ENCODE peak calls at places on chromosome 11, in six cellular contexts. One of them, this sample, is unnamed.

GRCh38 chr11:790721-791564 is 1.1 kb upstream of the CEND1 start:
- DNase-seq in K562: no peak
- DNase-seq in GM12878: no peak
- DNase-seq in HepG2: no peak
- DNase-seq in H1: no peak
- DNase-seq in GM12892: no peak
- DNase-seq in this sample: no peak

GRCh38 chr11:120227228-120227852 is 12.6 kb upstream of the POU2F3 start:
- DNase-seq in K562: no peak
- DNase-seq in GM12878: no peak
- DNase-seq in HepG2: no peak
- DNase-seq in H1: no peak
- DNase-seq in GM12892: no peak
- DNase-seq in this sample: no peak

GRCh38 chr11:33904128-33904527 is 12.3 kb upstream of the LMO2 start:
- DNase-seq in K562: no peak
- DNase-seq in GM12878: no peak
- DNase-seq in HepG2: no peak
- DNase-seq in H1: no peak
- DNase-seq in GM12892: no peak
- DNase-seq in this sample: no peak

GRCh38 chr11:108865411-108865810 is 200.5 kb downstream of the DDX10 start:
- DNase-seq in K562: no peak
- DNase-seq in GM12878: no peak
- DNase-seq in HepG2: no peak
- DNase-seq in H1: no peak
- DNase-seq in GM12892: no peak
- DNase-seq in this sample: no peak

GRCh38 chr11:81915045-81915444 is 818.6 kb downstream of the FAM181B start:
- DNase-seq in K562: no peak
- DNase-seq in GM12878: no peak
- DNase-seq in HepG2: peak; percentile 6
- DNase-seq in H1: no peak
- DNase-seq in GM12892: no peak
- DNase-seq in this sample: no peak

GRCh38 chr11:126816655-126817054 is 183.9 kb downstream of the KIRREL3 start:
- DNase-seq in K562: no peak
- DNase-seq in GM12878: no peak
- DNase-seq in HepG2: no peak
- DNase-seq in H1: no peak
- DNase-seq in GM12892: no peak
- DNase-seq in this sample: no peak

GRCh38 chr11:35136311-35136710 is 2.7 kb upstream of the CD44 start:
- DNase-seq in K562: no peak
- DNase-seq in GM12878: no peak
- DNase-seq in HepG2: no peak
- DNase-seq in H1: no peak
- DNase-seq in GM12892: no peak
- DNase-seq in this sample: no peak

GRCh38 chr11:64649304-64649703 is 58.3 kb downstream of the SLC22A12 start:
- DNase-seq in K562: peak; percentile 31
- DNase-seq in GM12878: no peak
- DNase-seq in HepG2: peak; percentile 30
- DNase-seq in H1: no peak
- DNase-seq in GM12892: no peak
- DNase-seq in this sample: no peak

GRCh38 chr11:36009469-36009868 is 65.6 kb downstream of the LDLRAD3 start:
- DNase-seq in K562: no peak
- DNase-seq in GM12878: no peak
- DNase-seq in HepG2: no peak
- DNase-seq in H1: no peak
- DNase-seq in GM12892: no peak
- DNase-seq in this sample: no peak

GRCh38 chr11:128181090-128181485 is 406.3 kb downstream of the ETS1 start:
- DNase-seq in K562: no peak
- DNase-seq in GM12878: no peak
- DNase-seq in HepG2: no peak
- DNase-seq in H1: no peak
- DNase-seq in GM12892: no peak
- DNase-seq in this sample: no peak

GRCh38 chr11:120527111-120527748 is 15.7 kb downstream of the GRIK4 start:
- DNase-seq in K562: no peak
- DNase-seq in GM12878: no peak
- DNase-seq in HepG2: no peak
- DNase-seq in H1: peak; percentile 84
- DNase-seq in GM12892: no peak
- DNase-seq in this sample: no peak

GRCh38 chr11:85685820-85686459 is at the start of gene CCDC89:
- DNase-seq in K562: no peak
- DNase-seq in GM12878: no peak
- DNase-seq in HepG2: peak; percentile 68
- DNase-seq in H1: no peak
- DNase-seq in GM12892: no peak
- DNase-seq in this sample: no peak

GRCh38 chr11:46229250-46229649 is 48.2 kb upstream of the CREB3L1 start:
- DNase-seq in K562: no peak
- DNase-seq in GM12878: no peak
- DNase-seq in HepG2: no peak
- DNase-seq in H1: no peak
- DNase-seq in GM12892: no peak
- DNase-seq in this sample: no peak

GRCh38 chr11:69654001-69654659 is 13.2 kb downstream of the CCND1 start:
- DNase-seq in K562: no peak
- DNase-seq in GM12878: no peak
- DNase-seq in HepG2: no peak
- DNase-seq in H1: no peak
- DNase-seq in GM12892: no peak
- DNase-seq in this sample: no peak

GRCh38 chr11:6251120-6251733 is 8.4 kb upstream of the CCKBR start:
- DNase-seq in K562: peak; percentile 77
- DNase-seq in GM12878: no peak
- DNase-seq in HepG2: peak; percentile 59
- DNase-seq in H1: peak; percentile 64
- DNase-seq in GM12892: peak; percentile 56
- DNase-seq in this sample: peak; percentile 31

GRCh38 chr11:40269865-40270264 is 1189.6 kb downstream of the LRRC4C start:
- DNase-seq in K562: no peak
- DNase-seq in GM12878: no peak
- DNase-seq in HepG2: no peak
- DNase-seq in H1: no peak
- DNase-seq in GM12892: no peak
- DNase-seq in this sample: no peak

GRCh38 chr11:72813740-72814138 is 472 bp upstream of the ATG16L2 start:
- DNase-seq in K562: peak; percentile 80
- DNase-seq in GM12878: no peak
- DNase-seq in HepG2: peak; percentile 65
- DNase-seq in H1: no peak
- DNase-seq in GM12892: peak; percentile 77
- DNase-seq in this sample: peak; percentile 74

GRCh38 chr11:11620966-11621880 is 582 bp downstream of the GALNT18 start:
- DNase-seq in K562: peak; percentile 12
- DNase-seq in GM12878: no peak
- DNase-seq in HepG2: no peak
- DNase-seq in H1: no peak
- DNase-seq in GM12892: peak; percentile 27
- DNase-seq in this sample: peak; percentile 14

GRCh38 chr11:2794419-2794795 is 91.2 kb downstream of the CDKN1C start:
- DNase-seq in K562: no peak
- DNase-seq in GM12878: no peak
- DNase-seq in HepG2: no peak
- DNase-seq in H1: no peak
- DNase-seq in GM12892: no peak
- DNase-seq in this sample: no peak

GRCh38 chr11:31414338-31414737 is 44.7 kb downstream of the DNAJC24 start:
- DNase-seq in K562: no peak
- DNase-seq in GM12878: no peak
- DNase-seq in HepG2: no peak
- DNase-seq in H1: no peak
- DNase-seq in GM12892: no peak
- DNase-seq in this sample: no peak

GRCh38 chr11:83054001-83054400 is 17.7 kb downstream of the RAB30 start:
- DNase-seq in K562: no peak
- DNase-seq in GM12878: no peak
- DNase-seq in HepG2: no peak
- DNase-seq in H1: no peak
- DNase-seq in GM12892: no peak
- DNase-seq in this sample: no peak

GRCh38 chr11:1162498-1163311 is 5.0 kb downstream of the MUC5AC start:
- DNase-seq in K562: no peak
- DNase-seq in GM12878: no peak
- DNase-seq in HepG2: no peak
- DNase-seq in H1: no peak
- DNase-seq in GM12892: no peak
- DNase-seq in this sample: no peak

GRCh38 chr11:66359662-66360087 is 11.9 kb downstream of the SLC29A2 start:
- DNase-seq in K562: peak; percentile 69
- DNase-seq in GM12878: no peak
- DNase-seq in HepG2: no peak
- DNase-seq in H1: no peak
- DNase-seq in GM12892: peak; percentile 4
- DNase-seq in this sample: no peak

GRCh38 chr11:79375818-79376550 is 64.8 kb downstream of the TENM4 start:
- DNase-seq in K562: no peak
- DNase-seq in GM12878: no peak
- DNase-seq in HepG2: no peak
- DNase-seq in H1: peak; percentile 56
- DNase-seq in GM12892: no peak
- DNase-seq in this sample: no peak

GRCh38 chr11:129992161-129992944 is 10.3 kb downstream of the PRDM10 start:
- DNase-seq in K562: peak; percentile 46
- DNase-seq in GM12878: no peak
- DNase-seq in HepG2: peak; percentile 82
- DNase-seq in H1: no peak
- DNase-seq in GM12892: no peak
- DNase-seq in this sample: peak; percentile 30

GRCh38 chr11:73269353-73270088 is 2.6 kb upstream of the P2RY6 start:
- DNase-seq in K562: no peak
- DNase-seq in GM12878: no peak
- DNase-seq in HepG2: no peak
- DNase-seq in H1: no peak
- DNase-seq in GM12892: no peak
- DNase-seq in this sample: no peak

GRCh38 chr11:95917188-95918036 is 6.5 kb downstream of the MTMR2 start:
- DNase-seq in K562: no peak
- DNase-seq in GM12878: no peak
- DNase-seq in HepG2: no peak
- DNase-seq in H1: no peak
- DNase-seq in GM12892: no peak
- DNase-seq in this sample: no peak

GRCh38 chr11:65496304-65497140 is 2.3 kb upstream of the MALAT1 start:
- DNase-seq in K562: no peak
- DNase-seq in GM12878: no peak
- DNase-seq in HepG2: no peak
- DNase-seq in H1: no peak
- DNase-seq in GM12892: no peak
- DNase-seq in this sample: no peak

GRCh38 chr11:47388697-47389576 is 10.6 kb upstream of the SPI1 start:
- DNase-seq in K562: no peak
- DNase-seq in GM12878: no peak
- DNase-seq in HepG2: no peak
- DNase-seq in H1: no peak
- DNase-seq in GM12892: no peak
- DNase-seq in this sample: no peak
- TF ChIP-seq POLR2AphosphoS5 in K562: no peak
- TF ChIP-seq POLR2AphosphoS5 in GM12878: no peak
- TF ChIP-seq POLR2AphosphoS5 in HepG2: no peak
- TF ChIP-seq POLR2AphosphoS5 in H1: no peak
- TF ChIP-seq POLR2AphosphoS5 in GM12892: no peak
- TF ChIP-seq POLR2AphosphoS5 in this sample: no peak

GRCh38 chr11:68040121-68040956 is 1.5 kb downstream of the TCIRG1 start:
- DNase-seq in K562: peak; percentile 51
- DNase-seq in GM12878: peak; percentile 21
- DNase-seq in HepG2: peak; percentile 79
- DNase-seq in H1: peak; percentile 36
- DNase-seq in GM12892: peak; percentile 95
- DNase-seq in this sample: peak; percentile 88
- TF ChIP-seq POLR2A in K562: peak; percentile 38
- TF ChIP-seq POLR2A in GM12878: peak; percentile 61
- TF ChIP-seq POLR2A in HepG2: no peak
- TF ChIP-seq POLR2A in H1: no peak
- TF ChIP-seq POLR2A in GM12892: no peak
- TF ChIP-seq POLR2A in this sample: no peak

DNA sequence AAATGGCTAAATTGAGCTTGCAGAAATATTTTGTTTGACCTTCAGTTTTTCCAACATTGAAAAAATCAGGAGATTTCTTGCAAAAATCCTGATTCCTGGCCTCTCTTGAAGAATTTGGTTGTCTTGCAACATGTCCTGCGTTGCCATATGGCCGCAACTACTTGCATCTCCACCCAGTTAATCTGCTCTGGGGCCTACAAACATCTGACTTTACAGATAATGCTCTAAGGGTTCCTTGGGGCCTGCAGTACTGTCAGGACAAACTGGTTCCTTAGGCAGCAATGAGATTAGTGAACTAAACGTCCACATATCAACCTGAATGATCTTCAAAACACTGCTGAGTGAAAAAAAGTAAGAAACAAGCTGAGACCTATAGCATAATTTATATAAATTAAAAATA is 36.6 kb upstream of the FEZ1 start:
- DNase-seq in K562: peak; percentile 40
- DNase-seq in GM12878: no peak
- DNase-seq in HepG2: no peak
- DNase-seq in H1: no peak
- DNase-seq in GM12892: no peak
- DNase-seq in this sample: no peak
- TF ChIP-seq TAF1 in K562: no peak
- TF ChIP-seq TAF1 in GM12878: no peak
- TF ChIP-seq TAF1 in HepG2: no peak
- TF ChIP-seq TAF1 in H1: no peak
- TF ChIP-seq TAF1 in GM12892: no peak
- TF ChIP-seq TAF1 in this sample: no peak

GRCh38 chr11:58578136-58578634 is 678 bp upstream of the ZFP91 start:
- DNase-seq in K562: peak; percentile 81
- DNase-seq in GM12878: peak; percentile 98
- DNase-seq in HepG2: peak; percentile 98
- DNase-seq in H1: peak; percentile 91
- DNase-seq in GM12892: no peak
- DNase-seq in this sample: no peak

GRCh38 chr11:58579192-58580129 is 598 bp downstream of the ZFP91 start:
- DNase-seq in K562: peak; percentile 78
- DNase-seq in GM12878: no peak
- DNase-seq in HepG2: peak; percentile 78
- DNase-seq in H1: peak; percentile 61
- DNase-seq in GM12892: no peak
- DNase-seq in this sample: peak; percentile 29

GRCh38 chr11:58577441-58578135 is 1.3 kb upstream of the ZFP91 start:
- DNase-seq in K562: peak; percentile 71
- DNase-seq in GM12878: peak; percentile 66
- DNase-seq in HepG2: peak; percentile 33
- DNase-seq in H1: no peak
- DNase-seq in GM12892: no peak
- DNase-seq in this sample: no peak

GRCh38 chr11:58580311-58580710 is 1.4 kb downstream of the ZFP91 start:
- DNase-seq in K562: no peak
- DNase-seq in GM12878: no peak
- DNase-seq in HepG2: no peak
- DNase-seq in H1: no peak
- DNase-seq in GM12892: no peak
- DNase-seq in this sample: no peak

GRCh38 chr11:58578635-58579191 is at the start of gene ZFP91:
- DNase-seq in K562: peak; percentile 93
- DNase-seq in GM12878: peak; percentile 87
- DNase-seq in HepG2: peak; percentile 97
- DNase-seq in H1: peak; percentile 89
- DNase-seq in GM12892: peak; percentile 68
- DNase-seq in this sample: peak; percentile 57
- TF ChIP-seq POLR2AphosphoS5 in K562: peak; percentile 69
- TF ChIP-seq POLR2AphosphoS5 in GM12878: peak; percentile 35
- TF ChIP-seq POLR2AphosphoS5 in HepG2: no peak
- TF ChIP-seq POLR2AphosphoS5 in H1: peak; percentile 85
- TF ChIP-seq POLR2AphosphoS5 in GM12892: peak; percentile 73
- TF ChIP-seq POLR2AphosphoS5 in this sample: no peak

This sample was measured in GM12891.